ENCODE peak calls at places on chromosomes 1 and 21, in seven cellular contexts. Q, Z, J, F, H, T and P are unnamed samples.

GRCh38 chr21:15414057-15414456 is 315.7 kb upstream of the USP25 start:
- DNase-seq in T (no peak), H (no peak), Q (no peak), F (no peak), Z (no peak), J (no peak), P (no peak)

GRCh38 chr1:170666661-170667060 is 2.7 kb downstream of the PRRX1 start:
- DNase-seq in T (no peak), J (no peak), H (no peak), Q (no peak), Z (no peak), F (no peak), P (no peak)

GRCh38 chr1:201988593-201988992 is 6.1 kb downstream of the RNPEP start:
- DNase-seq in Z (no peak), F (no peak), Q (no peak), T (no peak), J (no peak), H (no peak), P (no peak)

GRCh38 chr1:205484985-205485967 is 19.2 kb upstream of the CDK18 start:
- DNase-seq in F (peak), H (peak), T (peak), Z (no peak), Q (peak), J (peak), P (peak)

GRCh38 chr1:116738673-116739370 is 15.4 kb upstream of the CD2 start:
- DNase-seq in F (no peak), H (no peak), J (no peak), Q (no peak), Z (no peak), T (no peak), P (peak)

GRCh38 chr21:29078884-29079765 is 5.7 kb upstream of the CCT8 start:
- DNase-seq in Q (no peak), Z (no peak), F (no peak), J (no peak), T (peak), H (no peak), P (no peak)

GRCh38 chr1:206066479-206067171 is 13.7 kb downstream of the RHEX start:
- DNase-seq in J (no peak), T (no peak), Q (no peak), F (no peak), Z (no peak), H (no peak), P (no peak)

GRCh38 chr1:202164271-202165037 is 4.1 kb upstream of the PTPN7 start:
- DNase-seq in J (no peak), T (no peak), Z (no peak), F (no peak), H (no peak), Q (no peak), P (peak)

GRCh38 chr1:235998812-235999211 is 66.1 kb downstream of the NID1 start:
- DNase-seq in J (no peak), Z (no peak), Q (no peak), F (no peak), H (no peak), T (no peak), P (no peak)

GRCh38 chr1:158124034-158124433 is 56.7 kb upstream of the CD1D start:
- DNase-seq in T (no peak), Z (no peak), Q (no peak), J (no peak), F (no peak), H (no peak), P (no peak)

GRCh38 chr1:85464497-85465098 is 361 bp downstream of the DDAH1 start:
- DNase-seq in Z (peak), Q (peak), T (peak), F (no peak), J (no peak), H (peak), P (peak)

GRCh38 chr1:109775408-109775807 is 11.7 kb upstream of the EPS8L3 start:
- DNase-seq in J (no peak), F (no peak), Z (no peak), H (no peak), Q (no peak), T (no peak), P (no peak)

GRCh38 chr1:159207774-159208459 is 3.2 kb downstream of the ACKR1 start:
- DNase-seq in H (no peak), J (no peak), Q (peak), T (peak), F (no peak), Z (no peak), P (no peak)

GRCh38 chr21:43824250-43824882 is 35.0 kb downstream of the RRP1 start:
- DNase-seq in Z (no peak), Q (peak), F (no peak), T (no peak), H (peak), J (no peak), P (no peak)

GRCh38 chr1:53266038-53266437 is 27.7 kb upstream of the MAGOH start:
- DNase-seq in T (no peak), H (no peak), F (no peak), Z (no peak), J (no peak), Q (no peak), P (no peak)

GRCh38 chr1:9086796-9087195 is 17.4 kb upstream of the SLC2A5 start:
- DNase-seq in H (no peak), T (no peak), F (no peak), Q (no peak), J (no peak), Z (no peak), P (no peak)